ENCODE peak calls at places on chromosomes 2 and 18, in seven cellular contexts. K is effector memory CD4-positive, alpha-beta T cell; W is small intestine; H is body of pancreas; J is iPS DF 6.9; P is colonic mucosa; B is PC-9. O is an unnamed sample. For H3K27me3, the result is how much of the 10 kb centered on the place peaks cover.

GRCh38 chr2:138831154-138831553 is 51.0 kb upstream of the NXPH2 start:
- DNase-seq in W (no peak), K (no peak), H (no peak), B (no peak), J (no peak), P (no peak), O (no peak)

GRCh38 chr2:125643585-125643984 is 1012.4 kb upstream of the GYPC start:
- DNase-seq in H (no peak), P (peak), J (no peak), W (peak), B (no peak), K (no peak), O (no peak)

GRCh38 chr2:30686669-30687068 is 120.6 kb downstream of the CAPN13 start:
- DNase-seq in H (no peak), K (no peak), J (no peak), P (no peak), W (no peak), B (no peak), O (no peak)

GRCh38 chr2:35873921-35874320 is 481.7 kb upstream of the CRIM1 start:
- DNase-seq in W (no peak), J (no peak), B (no peak), H (no peak), K (no peak), P (no peak), O (no peak)

GRCh38 chr18:25349926-25350560 is 1.9 kb downstream of the ZNF521 start:
- DNase-seq in J (no peak), B (no peak), W (no peak), H (no peak), K (no peak), P (peak), O (no peak)

GRCh38 chr2:166117491-166117890 is 10.3 kb downstream of the SCN1A start:
- DNase-seq in H (no peak), W (no peak), J (no peak), B (no peak), K (no peak), P (no peak), O (no peak)

GRCh38 chr2:181123798-181124217 is 143.4 kb downstream of the UBE2E3 start:
- DNase-seq in B (no peak), P (no peak), J (no peak), W (peak), K (peak), H (no peak), O (no peak)

GRCh38 chr18:8662574-8663255 is 42.6 kb upstream of the MTCL1 start:
- DNase-seq in P (no peak), W (no peak), K (no peak), J (no peak), B (no peak), H (no peak), O (no peak)

GRCh38 chr2:177281400-177282021 is 17.0 kb upstream of the NFE2L2 start:
- DNase-seq in J (no peak), K (no peak), P (no peak), H (no peak), W (no peak), B (no peak), O (no peak)

GRCh38 chr2:189648846-189649529 is 12.3 kb upstream of the ASNSD1 start:
- DNase-seq in K (no peak), J (no peak), B (no peak), H (no peak), W (no peak), P (no peak), O (peak)

GRCh38 chr2:36658277-36658748 is 38.2 kb upstream of the VIT start:
- DNase-seq in P (no peak), K (no peak), J (no peak), H (no peak), B (peak), W (no peak), O (no peak)

GRCh38 chr2:196851068-196851467 is 41.9 kb upstream of the C2orf66 start:
- DNase-seq in W (no peak), H (no peak), J (no peak), B (no peak), P (no peak), K (no peak), O (no peak)

GRCh38 chr2:122627388-122627787 is 871.9 kb downstream of the TSN start:
- DNase-seq in J (no peak), W (no peak), H (no peak), K (no peak), P (no peak), B (no peak), O (no peak)

GRCh38 chr18:12485479-12486105 is 77.9 kb downstream of the PRELID3A start:
- DNase-seq in B (no peak), K (no peak), J (no peak), W (no peak), H (no peak), P (no peak), O (no peak)

GRCh38 chr2:118738524-118739308 is 108.7 kb downstream of the EN1 start:
- DNase-seq in H (peak), P (no peak), B (peak), J (no peak), W (peak), K (no peak), O (peak)

GRCh38 chr2:68992933-68993332 is 18.5 kb downstream of the GKN1 start:
- DNase-seq in J (no peak), P (no peak), H (no peak), B (no peak), K (no peak), W (no peak), O (no peak)

GRCh38 chr2:231985823-231986261 is 24.3 kb downstream of the DIS3L2 start:
- DNase-seq in K (no peak), J (no peak), W (no peak), B (no peak), P (no peak), H (no peak), O (no peak)

GRCh38 chr2:122734756-122735155 is 979.3 kb downstream of the TSN start:
- DNase-seq in J (peak), H (no peak), B (no peak), W (no peak), P (no peak), K (no peak), O (no peak)

GRCh38 chr2:118847447-118848172 is at the start of gene EN1:
- DNase-seq in W (no peak), H (no peak), B (no peak), P (no peak), J (no peak), K (no peak), O (no peak)

GRCh38 chr2:101187131-101187530 is 35.9 kb upstream of the TBC1D8 start:
- DNase-seq in J (no peak), B (no peak), P (no peak), W (no peak), K (no peak), H (no peak), O (no peak)

GRCh38 chr18:13775058-13775457 is 48.6 kb downstream of the RNMT start:
- DNase-seq in P (no peak), H (no peak), J (no peak), B (no peak), K (no peak), W (no peak), O (no peak)

GRCh38 chr2:10006248-10007147 is 36.9 kb upstream of the KLF11 start:
- DNase-seq in K (no peak), W (peak), P (no peak), J (no peak), H (peak), B (peak), O (no peak)

GRCh38 chr2:170703776-170704476 is 11.2 kb upstream of the SP5 start:
- DNase-seq in W (peak), J (no peak), P (no peak), B (no peak), K (no peak), H (no peak), O (no peak)

GRCh38 chr2:62201307-62201706 is 5.4 kb downstream of the B3GNT2 start:
- DNase-seq in J (no peak), H (no peak), P (no peak), W (no peak), B (no peak), K (no peak), O (no peak)

GRCh38 chr2:226873826-226874225 is 38.0 kb downstream of the RHBDD1 start:
- DNase-seq in B (no peak), J (no peak), H (no peak), K (no peak), W (no peak), P (no peak), O (no peak)

GRCh38 chr2:171652411-171652775 is 34.9 kb upstream of the DYNC1I2 start:
- DNase-seq in H (no peak), P (no peak), W (no peak), K (no peak), B (no peak), J (no peak), O (no peak)

GRCh38 chr18:65227970-65228369 is 522.8 kb upstream of the CDH7 start:
- DNase-seq in H (no peak), B (no peak), K (no peak), W (no peak), P (no peak), J (no peak), O (no peak)

GRCh38 chr2:241867776-241868420 is 1.6 kb upstream of the RTP5 start:
- DNase-seq in H (no peak), W (no peak), B (no peak), K (no peak), P (no peak), J (no peak), O (no peak)
- H3K27me3 ChIP-seq in H (under half), W (under half), B (half or more), K (under half), P (under half), J (under half), O (under half)

DNA sequence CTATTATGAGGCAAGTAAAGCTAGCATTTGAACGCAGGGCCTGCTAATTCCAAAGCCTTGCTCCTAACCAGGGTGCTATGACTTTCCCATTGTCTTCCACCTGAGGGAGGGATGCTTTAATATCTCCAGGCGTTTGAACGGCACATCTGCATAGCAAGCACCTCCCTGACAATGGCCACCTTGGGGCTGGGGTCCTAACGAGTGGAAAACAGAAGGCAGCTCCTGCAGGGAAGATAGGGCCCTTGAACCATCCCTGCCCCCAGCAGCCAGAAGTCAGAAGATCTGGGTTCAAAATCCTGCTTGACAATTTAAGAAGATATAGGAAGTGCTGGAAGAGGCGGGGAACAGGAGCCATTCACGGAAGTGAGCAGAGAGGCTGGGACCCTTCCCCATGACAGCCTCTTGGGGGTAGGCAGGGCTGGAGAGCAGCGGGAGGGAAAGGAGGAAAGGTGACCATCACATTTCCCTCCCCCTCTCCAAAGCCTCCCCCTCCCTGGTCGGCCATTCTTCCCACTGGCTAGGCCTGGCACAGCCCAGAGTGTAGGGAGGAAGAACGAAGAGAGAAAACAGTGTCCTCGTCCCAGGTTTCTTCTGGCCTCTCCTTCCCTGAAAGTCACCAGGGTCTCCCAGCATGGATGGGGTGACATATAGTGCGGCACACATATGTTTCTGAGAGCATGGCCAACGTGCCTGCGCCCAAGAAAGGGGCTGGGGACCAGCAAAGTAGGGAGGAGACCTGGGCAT is 73.5 kb downstream of the EMX1 start:
- DNase-seq in J (no peak), H (no peak), B (no peak), W (no peak), P (no peak), K (no peak), O (no peak)
- H3K27ac ChIP-seq in J (no peak), H (no peak), B (no peak), W (no peak), P (no peak), K (no peak), O (no peak)

GRCh38 chr2:219454217-219454616 is 19.6 kb downstream of the SPEG start:
- DNase-seq in P (no peak), B (no peak), K (no peak), W (no peak), H (no peak), J (no peak), O (no peak)
- H3K27me3 ChIP-seq in P (under half), B (under half), K (under half), W (under half), H (under half), J (under half), O (under half)

DNA sequence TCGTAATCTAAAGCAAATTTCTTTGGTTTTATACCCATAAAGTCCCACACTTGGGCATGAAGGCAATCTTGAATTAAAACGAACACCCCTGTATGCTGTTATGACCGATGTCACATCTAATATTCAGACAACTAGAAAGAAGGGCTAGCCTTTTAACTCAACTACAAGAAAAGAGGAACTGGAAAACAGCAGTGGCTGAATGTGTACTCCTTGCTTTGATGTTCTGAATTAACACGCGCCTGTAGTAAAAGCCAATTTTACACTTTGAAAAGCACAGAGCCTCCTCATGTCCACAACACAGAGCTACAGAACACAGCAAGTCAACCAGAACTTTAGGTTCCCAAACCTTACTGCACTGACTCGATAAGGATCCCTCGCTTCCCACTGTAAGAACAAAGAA is 147.6 kb downstream of the HDAC4 start:
- DNase-seq in J (no peak), K (no peak), B (no peak), W (no peak), P (no peak), H (no peak), O (no peak)
- H3K27ac ChIP-seq in J (no peak), K (no peak), B (no peak), W (peak), P (no peak), H (no peak), O (no peak)

GRCh38 chr18:79479761-79480161 is 84.0 kb downstream of the NFATC1 start:
- DNase-seq in W (no peak), P (no peak), K (no peak), J (no peak), H (no peak), B (no peak), O (no peak)
- H3K27me3 ChIP-seq in W (under half), P (under half), K (under half), J (under half), H (under half), B (under half), O (under half)

GRCh38 chr2:43592443-43592842 is 3.4 kb downstream of the THADA start:
- DNase-seq in B (no peak), J (no peak), W (no peak), P (no peak), H (no peak), K (no peak), O (no peak)
- H3K27ac ChIP-seq in B (no peak), J (no peak), W (no peak), P (no peak), H (no peak), K (no peak), O (no peak)

GRCh38 chr2:11537951-11538350 is 4.1 kb downstream of the GREB1 start:
- DNase-seq in P (no peak), K (no peak), W (no peak), H (no peak), J (no peak), B (no peak), O (no peak)

GRCh38 chr2:11534078-11534745 is 367 bp downstream of the GREB1 start:
- DNase-seq in B (no peak), W (no peak), P (no peak), K (no peak), J (no peak), H (no peak), O (no peak)

GRCh38 chr2:11534746-11535484 is 1.1 kb downstream of the GREB1 start:
- DNase-seq in P (no peak), K (no peak), J (no peak), B (no peak), H (no peak), W (no peak), O (no peak)

GRCh38 chr2:11533278-11534077 is at the start of gene GREB1:
- DNase-seq in P (no peak), W (no peak), B (no peak), J (no peak), K (no peak), H (no peak), O (no peak)

DNA sequence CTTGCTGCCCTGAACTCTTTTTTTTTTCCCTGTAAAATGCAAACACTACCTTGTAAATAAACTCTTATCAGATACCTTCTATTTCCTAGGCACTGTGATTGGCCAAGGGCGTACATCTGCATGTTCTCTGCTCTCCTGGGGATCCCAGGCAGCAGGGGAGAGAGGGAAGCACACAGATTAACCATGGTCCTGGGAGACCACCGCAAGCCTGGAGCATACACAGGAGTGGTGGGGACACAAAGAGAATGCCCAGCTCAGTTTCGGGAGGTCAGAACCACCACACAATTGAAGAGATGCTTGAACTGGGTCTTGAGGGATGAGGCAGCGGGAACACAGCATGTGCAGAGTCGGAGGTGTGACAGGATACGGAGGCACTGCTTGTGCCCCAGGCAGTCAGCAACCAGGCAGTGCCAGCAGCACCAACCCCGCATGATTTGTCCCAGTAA is 2.1 kb downstream of the GREB1 start:
- DNase-seq in W (no peak), P (no peak), J (no peak), H (peak), B (no peak), K (no peak), O (no peak)
- H3K27me3 ChIP-seq in W (under half), P (under half), J (under half), H (under half), B (half or more), K (under half), O (under half)

DNA sequence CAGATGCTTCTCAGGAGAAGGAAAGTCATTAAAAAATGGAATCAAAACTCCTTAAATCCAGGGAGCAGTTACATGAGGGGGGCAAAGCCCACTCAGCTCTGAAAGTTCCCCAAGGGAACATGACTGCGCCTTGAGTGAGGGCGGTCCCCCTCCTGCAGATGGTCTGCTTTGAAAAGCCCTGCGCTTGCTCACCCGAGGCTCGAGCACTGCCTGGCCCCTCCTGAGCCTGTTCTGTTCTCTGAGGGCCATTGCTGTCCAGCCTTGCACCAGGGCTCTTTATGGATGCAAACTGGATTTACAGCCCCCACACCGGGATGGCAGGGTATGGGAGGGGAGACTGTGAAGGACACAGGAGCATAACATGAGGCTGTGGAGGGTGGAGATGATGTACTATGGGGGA is 37.8 kb upstream of the DNMT3A start:
- DNase-seq in B (no peak), K (no peak), W (no peak), P (no peak), J (no peak), H (no peak), O (no peak)
- H3K27ac ChIP-seq in B (no peak), K (no peak), W (no peak), P (no peak), J (no peak), H (no peak), O (no peak)